ENCODE peak calls at places on chromosome 1, in nine cellular contexts. One of them, this sample, is unnamed.

GRCh38 chr1:45510972-45511527 is 10.6 kb downstream of the PRDX1 start:
- DNase-seq in cardiac muscle cell: no peak
- DNase-seq in epithelial cell of proximal tubule: no peak
- DNase-seq in body of pancreas: no peak
- DNase-seq in A549: no peak
- DNase-seq in mesothelial cell of epicardium: no peak
- DNase-seq in CD4-positive, alpha-beta T cell: no peak
- DNase-seq in neural crest cell: no peak
- DNase-seq in AG10803: no peak
- DNase-seq in this sample: no peak

GRCh38 chr1:201551096-201551495 is 12.2 kb downstream of the NAV1 start:
- DNase-seq in AG10803: no peak
- DNase-seq in body of pancreas: no peak
- DNase-seq in CD4-positive, alpha-beta T cell: no peak
- DNase-seq in mesothelial cell of epicardium: no peak
- DNase-seq in neural crest cell: no peak
- DNase-seq in epithelial cell of proximal tubule: no peak
- DNase-seq in cardiac muscle cell: no peak
- DNase-seq in A549: no peak
- DNase-seq in this sample: no peak

GRCh38 chr1:181099152-181100014 is 10.9 kb downstream of the IER5 start:
- DNase-seq in mesothelial cell of epicardium: no peak
- DNase-seq in epithelial cell of proximal tubule: no peak
- DNase-seq in A549: no peak
- DNase-seq in body of pancreas: no peak
- DNase-seq in cardiac muscle cell: no peak
- DNase-seq in CD4-positive, alpha-beta T cell: no peak
- DNase-seq in AG10803: peak; percentile 76
- DNase-seq in neural crest cell: no peak
- DNase-seq in this sample: no peak

GRCh38 chr1:55146781-55147180 is 68.4 kb downstream of the USP24 start:
- DNase-seq in mesothelial cell of epicardium: peak; percentile 34
- DNase-seq in body of pancreas: peak; percentile 22
- DNase-seq in AG10803: no peak
- DNase-seq in A549: no peak
- DNase-seq in neural crest cell: no peak
- DNase-seq in cardiac muscle cell: no peak
- DNase-seq in CD4-positive, alpha-beta T cell: no peak
- DNase-seq in epithelial cell of proximal tubule: no peak
- DNase-seq in this sample: no peak

GRCh38 chr1:203720253-203720652 is 44.7 kb upstream of the LAX1 start:
- DNase-seq in CD4-positive, alpha-beta T cell: no peak
- DNase-seq in epithelial cell of proximal tubule: no peak
- DNase-seq in body of pancreas: no peak
- DNase-seq in mesothelial cell of epicardium: no peak
- DNase-seq in A549: no peak
- DNase-seq in cardiac muscle cell: no peak
- DNase-seq in AG10803: no peak
- DNase-seq in neural crest cell: no peak
- DNase-seq in this sample: no peak

GRCh38 chr1:154840557-154841176 is 29.4 kb downstream of the KCNN3 start:
- DNase-seq in A549: no peak
- DNase-seq in body of pancreas: no peak
- DNase-seq in mesothelial cell of epicardium: no peak
- DNase-seq in cardiac muscle cell: no peak
- DNase-seq in AG10803: peak; percentile 26
- DNase-seq in epithelial cell of proximal tubule: no peak
- DNase-seq in neural crest cell: no peak
- DNase-seq in CD4-positive, alpha-beta T cell: no peak
- DNase-seq in this sample: no peak

GRCh38 chr1:234602334-234603220 is 7.4 kb downstream of the IRF2BP2 start:
- DNase-seq in AG10803: peak; percentile 97
- DNase-seq in CD4-positive, alpha-beta T cell: no peak
- DNase-seq in body of pancreas: peak; percentile 68
- DNase-seq in A549: peak; percentile 81
- DNase-seq in cardiac muscle cell: no peak
- DNase-seq in neural crest cell: no peak
- DNase-seq in epithelial cell of proximal tubule: peak; percentile 89
- DNase-seq in mesothelial cell of epicardium: no peak
- DNase-seq in this sample: peak; percentile 92

GRCh38 chr1:150995896-150996295 is 10.8 kb downstream of the MINDY1 start:
- DNase-seq in body of pancreas: peak; percentile 35
- DNase-seq in A549: no peak
- DNase-seq in epithelial cell of proximal tubule: no peak
- DNase-seq in AG10803: peak; percentile 64
- DNase-seq in cardiac muscle cell: peak; percentile 46
- DNase-seq in neural crest cell: peak; percentile 49
- DNase-seq in mesothelial cell of epicardium: no peak
- DNase-seq in CD4-positive, alpha-beta T cell: no peak
- DNase-seq in this sample: no peak

GRCh38 chr1:27564264-27564579 is 39.7 kb downstream of the AHDC1 start:
- DNase-seq in mesothelial cell of epicardium: no peak
- DNase-seq in CD4-positive, alpha-beta T cell: no peak
- DNase-seq in neural crest cell: no peak
- DNase-seq in cardiac muscle cell: no peak
- DNase-seq in A549: no peak
- DNase-seq in body of pancreas: no peak
- DNase-seq in epithelial cell of proximal tubule: no peak
- DNase-seq in AG10803: no peak
- DNase-seq in this sample: no peak

GRCh38 chr1:223731076-223731770 is 18.9 kb downstream of the CAPN2 start:
- DNase-seq in mesothelial cell of epicardium: peak; percentile 82
- DNase-seq in epithelial cell of proximal tubule: no peak
- DNase-seq in A549: no peak
- DNase-seq in neural crest cell: no peak
- DNase-seq in AG10803: peak; percentile 67
- DNase-seq in cardiac muscle cell: peak; percentile 60
- DNase-seq in CD4-positive, alpha-beta T cell: no peak
- DNase-seq in body of pancreas: peak; percentile 73
- DNase-seq in this sample: peak; percentile 80

GRCh38 chr1:185373813-185374524 is 56.9 kb upstream of the IVNS1ABP start:
- DNase-seq in mesothelial cell of epicardium: no peak
- DNase-seq in CD4-positive, alpha-beta T cell: no peak
- DNase-seq in epithelial cell of proximal tubule: no peak
- DNase-seq in neural crest cell: no peak
- DNase-seq in cardiac muscle cell: no peak
- DNase-seq in body of pancreas: no peak
- DNase-seq in AG10803: peak; percentile 36
- DNase-seq in A549: no peak
- DNase-seq in this sample: peak; percentile 48

GRCh38 chr1:107897428-107898339 is 67.3 kb downstream of the VAV3 start:
- DNase-seq in epithelial cell of proximal tubule: no peak
- DNase-seq in A549: no peak
- DNase-seq in CD4-positive, alpha-beta T cell: no peak
- DNase-seq in mesothelial cell of epicardium: no peak
- DNase-seq in AG10803: no peak
- DNase-seq in body of pancreas: no peak
- DNase-seq in cardiac muscle cell: no peak
- DNase-seq in neural crest cell: no peak
- DNase-seq in this sample: no peak

DNA sequence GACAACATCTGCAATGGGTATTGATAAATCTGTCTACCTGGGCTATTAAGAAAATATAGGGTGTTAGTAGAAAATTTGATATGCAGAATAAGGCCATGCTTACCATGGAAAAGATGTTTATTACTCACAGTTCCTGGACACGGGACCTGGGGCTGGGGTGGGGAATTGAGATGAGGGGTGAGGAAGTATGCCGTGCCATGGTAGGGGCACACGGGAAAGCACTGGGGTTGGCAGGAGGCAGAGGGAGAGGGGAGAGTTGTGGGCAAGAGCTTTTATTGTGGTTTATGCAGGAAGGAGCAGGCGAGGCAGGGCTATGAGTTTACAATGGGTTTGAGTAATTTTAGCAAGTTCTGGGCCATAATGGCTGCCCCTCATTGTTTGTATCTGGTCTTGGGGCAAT is 493.8 kb downstream of the SIPA1L2 start:
- DNase-seq in AG10803: no peak
- DNase-seq in CD4-positive, alpha-beta T cell: no peak
- DNase-seq in body of pancreas: no peak
- DNase-seq in A549: no peak
- DNase-seq in epithelial cell of proximal tubule: no peak
- DNase-seq in mesothelial cell of epicardium: no peak
- DNase-seq in neural crest cell: no peak
- DNase-seq in cardiac muscle cell: no peak
- DNase-seq in this sample: no peak
- TF ChIP-seq CTCF in AG10803: no peak
- TF ChIP-seq CTCF in CD4-positive, alpha-beta T cell: no peak
- TF ChIP-seq CTCF in body of pancreas: no peak
- TF ChIP-seq CTCF in A549: no peak
- TF ChIP-seq CTCF in epithelial cell of proximal tubule: no peak
- TF ChIP-seq CTCF in mesothelial cell of epicardium: no peak
- TF ChIP-seq CTCF in neural crest cell: no peak
- TF ChIP-seq CTCF in cardiac muscle cell: no peak
- TF ChIP-seq CTCF in this sample: no peak

DNA sequence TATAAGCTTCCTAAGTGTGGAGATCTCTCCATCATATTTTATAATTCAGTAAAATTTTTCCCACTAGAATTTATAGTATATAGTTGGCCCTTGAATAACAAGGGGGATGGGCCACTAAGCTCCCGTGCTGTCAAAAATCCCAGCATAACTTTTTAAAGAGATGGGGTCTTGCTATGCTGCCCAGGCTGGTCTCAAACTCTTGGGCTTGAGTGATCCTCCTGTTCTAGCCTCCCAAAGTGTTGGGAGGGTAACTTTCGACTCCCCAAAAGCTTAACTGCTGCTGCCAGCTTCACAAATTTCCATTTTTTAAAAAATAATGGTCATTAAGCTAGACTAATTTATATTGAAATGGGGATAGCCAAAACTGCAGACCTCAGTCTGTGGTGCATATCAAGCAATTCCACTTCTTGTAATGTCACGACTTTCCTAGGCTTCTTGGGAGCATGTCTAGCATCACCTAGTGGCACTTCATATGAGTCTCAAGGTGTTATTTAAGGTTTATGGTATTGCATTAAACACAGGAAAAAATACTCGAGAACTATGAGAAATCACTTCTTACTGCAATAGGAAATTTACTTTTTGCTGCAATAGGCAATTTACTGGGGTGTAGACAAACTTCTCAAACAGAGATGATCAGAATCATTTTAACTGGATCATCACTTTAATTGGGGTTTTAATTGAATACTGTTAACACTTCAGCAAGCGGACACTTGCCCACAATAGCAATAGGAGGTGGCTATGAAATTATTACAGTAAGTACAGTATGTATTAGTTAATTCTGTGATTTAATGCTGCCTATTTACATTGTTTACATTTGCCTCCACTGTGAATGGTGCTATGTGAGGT is 19.3 kb upstream of the ACTA1 start:
- DNase-seq in epithelial cell of proximal tubule: no peak
- DNase-seq in A549: no peak
- DNase-seq in CD4-positive, alpha-beta T cell: no peak
- DNase-seq in AG10803: peak; percentile 43
- DNase-seq in body of pancreas: no peak
- DNase-seq in mesothelial cell of epicardium: no peak
- DNase-seq in cardiac muscle cell: no peak
- DNase-seq in neural crest cell: no peak
- DNase-seq in this sample: no peak
- TF ChIP-seq CTCF in epithelial cell of proximal tubule: peak; percentile 73
- TF ChIP-seq CTCF in A549: peak; percentile 73
- TF ChIP-seq CTCF in CD4-positive, alpha-beta T cell: peak; percentile 30
- TF ChIP-seq CTCF in AG10803: peak; percentile 57
- TF ChIP-seq CTCF in body of pancreas: peak; percentile 56
- TF ChIP-seq CTCF in mesothelial cell of epicardium: no peak
- TF ChIP-seq CTCF in cardiac muscle cell: peak; percentile 54
- TF ChIP-seq CTCF in neural crest cell: peak; percentile 66
- TF ChIP-seq CTCF in this sample: peak; percentile 58

GRCh38 chr1:66455446-66455845 is 78.5 kb upstream of the SGIP1 start:
- DNase-seq in CD4-positive, alpha-beta T cell: no peak
- DNase-seq in epithelial cell of proximal tubule: no peak
- DNase-seq in mesothelial cell of epicardium: no peak
- DNase-seq in AG10803: no peak
- DNase-seq in body of pancreas: no peak
- DNase-seq in neural crest cell: no peak
- DNase-seq in cardiac muscle cell: no peak
- DNase-seq in A549: no peak
- DNase-seq in this sample: no peak
- TF ChIP-seq CTCF in CD4-positive, alpha-beta T cell: no peak
- TF ChIP-seq CTCF in epithelial cell of proximal tubule: no peak
- TF ChIP-seq CTCF in mesothelial cell of epicardium: no peak
- TF ChIP-seq CTCF in AG10803: no peak
- TF ChIP-seq CTCF in body of pancreas: no peak
- TF ChIP-seq CTCF in neural crest cell: no peak
- TF ChIP-seq CTCF in cardiac muscle cell: no peak
- TF ChIP-seq CTCF in A549: no peak
- TF ChIP-seq CTCF in this sample: no peak

DNA sequence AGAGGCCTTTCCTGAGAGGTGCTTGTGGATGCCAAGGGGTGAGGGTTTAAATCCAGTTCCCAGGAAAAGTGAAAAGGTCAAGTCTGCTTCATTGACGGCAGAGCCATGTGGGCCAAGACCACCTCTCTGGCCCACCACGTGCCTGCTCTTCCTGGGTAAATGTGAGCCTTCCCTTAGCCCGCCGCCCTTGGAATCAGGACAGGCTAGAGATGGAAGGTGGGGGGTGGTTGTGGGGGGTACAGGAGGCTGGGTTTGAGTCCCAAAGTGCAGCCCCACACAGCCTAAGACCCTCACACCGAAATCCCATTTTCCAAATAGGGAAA is 104.4 kb downstream of the EPHB2 start:
- DNase-seq in A549: no peak
- DNase-seq in epithelial cell of proximal tubule: no peak
- DNase-seq in body of pancreas: no peak
- DNase-seq in neural crest cell: no peak
- DNase-seq in mesothelial cell of epicardium: no peak
- DNase-seq in cardiac muscle cell: no peak
- DNase-seq in AG10803: no peak
- DNase-seq in CD4-positive, alpha-beta T cell: no peak
- DNase-seq in this sample: no peak
- TF ChIP-seq CTCF in A549: no peak
- TF ChIP-seq CTCF in epithelial cell of proximal tubule: no peak
- TF ChIP-seq CTCF in body of pancreas: no peak
- TF ChIP-seq CTCF in neural crest cell: no peak
- TF ChIP-seq CTCF in mesothelial cell of epicardium: no peak
- TF ChIP-seq CTCF in cardiac muscle cell: no peak
- TF ChIP-seq CTCF in AG10803: no peak
- TF ChIP-seq CTCF in CD4-positive, alpha-beta T cell: no peak
- TF ChIP-seq CTCF in this sample: no peak

DNA sequence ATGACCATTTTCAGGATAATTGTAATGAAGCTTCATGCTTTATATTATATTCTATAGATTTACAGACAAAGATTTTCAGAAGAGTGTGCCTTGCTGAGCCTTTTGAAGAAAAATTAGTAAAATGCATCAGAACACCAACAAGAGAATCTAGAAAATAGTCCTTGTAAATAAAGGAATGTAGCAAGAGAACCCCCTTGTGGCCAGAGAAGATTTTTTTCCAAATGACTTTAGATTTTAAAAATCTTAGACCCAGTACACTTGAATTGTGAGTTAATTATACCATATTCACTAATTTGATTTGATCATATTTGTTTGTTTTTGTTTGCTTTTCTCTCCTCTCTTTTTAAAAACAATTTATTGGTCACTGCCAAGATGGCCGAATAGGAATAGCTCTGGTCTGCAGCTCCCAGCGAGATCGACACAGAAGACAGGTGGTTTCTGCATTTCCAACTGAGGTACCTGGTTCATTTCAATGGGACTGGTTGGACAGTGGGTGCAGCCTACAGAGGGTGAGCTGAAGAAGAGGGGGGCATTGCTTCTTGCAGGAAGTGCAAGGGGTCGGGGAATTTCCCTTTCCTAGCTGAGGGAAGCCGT is 12.8 kb upstream of the IFI44L start:
- DNase-seq in CD4-positive, alpha-beta T cell: no peak
- DNase-seq in neural crest cell: no peak
- DNase-seq in A549: peak; percentile 1
- DNase-seq in body of pancreas: no peak
- DNase-seq in cardiac muscle cell: peak; percentile 46
- DNase-seq in mesothelial cell of epicardium: no peak
- DNase-seq in epithelial cell of proximal tubule: no peak
- DNase-seq in AG10803: peak; percentile 48
- DNase-seq in this sample: no peak
- TF ChIP-seq CTCF in CD4-positive, alpha-beta T cell: no peak
- TF ChIP-seq CTCF in neural crest cell: peak; percentile 79
- TF ChIP-seq CTCF in A549: peak; percentile 55
- TF ChIP-seq CTCF in body of pancreas: peak; percentile 73
- TF ChIP-seq CTCF in cardiac muscle cell: peak; percentile 46
- TF ChIP-seq CTCF in mesothelial cell of epicardium: peak; percentile 78
- TF ChIP-seq CTCF in epithelial cell of proximal tubule: peak; percentile 59
- TF ChIP-seq CTCF in AG10803: peak; percentile 70
- TF ChIP-seq CTCF in this sample: peak; percentile 43